ENCODE peak calls at places on chromosome 17, in seven cellular contexts. N, F, S, G, W, K and E are unnamed samples.

GRCh38 chr17:61132524-61133025 is 267.1 kb upstream of the TBX2 start:
- DNase-seq in S (no peak), K (no peak), N (no peak), W (no peak), F (no peak), G (no peak), E (no peak)

GRCh38 chr17:82734987-82735866 is at the start of gene FN3K:
- DNase-seq in G (peak), N (peak), K (peak), F (no peak), S (peak), W (peak), E (peak)

GRCh38 chr17:17661134-17661533 is 20.1 kb upstream of the RAI1 start:
- DNase-seq in W (no peak), F (no peak), G (no peak), N (no peak), K (no peak), S (no peak), E (no peak)

GRCh38 chr17:44308320-44308818 is at the start of gene RUNDC3A:
- DNase-seq in W (peak), N (peak), G (peak), F (no peak), S (peak), K (peak), E (peak)

GRCh38 chr17:20300399-20301037 is 166.8 kb downstream of the LGALS9B start:
- DNase-seq in K (no peak), S (peak), W (no peak), F (peak), N (no peak), G (no peak), E (no peak)

GRCh38 chr17:80889897-80890550 is 101.6 kb upstream of the CHMP6 start:
- DNase-seq in K (peak), G (no peak), W (peak), F (no peak), N (peak), S (no peak), E (peak)

GRCh38 chr17:75645501-75645888 is 12.3 kb downstream of the SMIM5 start:
- DNase-seq in G (peak), N (no peak), F (no peak), W (no peak), K (no peak), S (no peak), E (no peak)

GRCh38 chr17:1916339-1916738 is 86.5 kb downstream of the RPA1 start:
- DNase-seq in N (no peak), S (no peak), W (no peak), K (no peak), G (no peak), F (no peak), E (peak)

GRCh38 chr17:3851461-3852100 is 5.5 kb upstream of the NCBP3 start:
- DNase-seq in N (no peak), K (no peak), S (no peak), F (no peak), W (no peak), G (no peak), E (no peak)

GRCh38 chr17:79909121-79909520 is 69.9 kb upstream of the CBX4 start:
- DNase-seq in S (no peak), G (no peak), W (no peak), F (no peak), N (no peak), K (no peak), E (no peak)

GRCh38 chr17:59844884-59845594 is 47.7 kb downstream of the TUBD1 start:
- DNase-seq in N (no peak), K (no peak), F (peak), G (no peak), S (peak), W (no peak), E (no peak)

GRCh38 chr17:3385869-3386816 is at the start of gene OR3A2:
- DNase-seq in N (no peak), S (no peak), K (peak), W (peak), G (no peak), F (no peak), E (peak)

GRCh38 chr17:7885357-7886226 is 3.0 kb upstream of the CHD3 start:
- DNase-seq in N (peak), W (peak), S (peak), G (peak), F (peak), K (peak), E (peak)